ENCODE peak calls at places on chromosomes 1 and 21, in seven cellular contexts. One of them, this sample, is unnamed.

GRCh38 chr1:209642817-209643216 is 9.4 kb downstream of the LAMB3 start:
- DNase-seq in pancreas: no peak
- DNase-seq in HCEC 1CT: no peak
- DNase-seq in midbrain: no peak
- DNase-seq in activated CD4-positive, alpha-beta T cell treated with anti-CD3 and anti-CD28 coated beads, Interleukin-2, amount 50 U/mL, for 1 hour: no peak
- DNase-seq in heart left ventricle: no peak
- DNase-seq in stimulated activated CD4-positive, alpha-beta T cell treated with anti-CD3 and anti-CD28 coated beads, TNF-alpha, amount 100 ng/mL, for 1 hour: no peak
- DNase-seq in this sample: no peak

GRCh38 chr1:168469690-168470089 is 74.1 kb downstream of the XCL2 start:
- DNase-seq in pancreas: peak
- DNase-seq in HCEC 1CT: peak
- DNase-seq in midbrain: no peak
- DNase-seq in activated CD4-positive, alpha-beta T cell treated with anti-CD3 and anti-CD28 coated beads, Interleukin-2, amount 50 U/mL, for 1 hour: peak
- DNase-seq in heart left ventricle: peak
- DNase-seq in stimulated activated CD4-positive, alpha-beta T cell treated with anti-CD3 and anti-CD28 coated beads, TNF-alpha, amount 100 ng/mL, for 1 hour: no peak
- DNase-seq in this sample: peak

GRCh38 chr1:177209357-177209756 is 38.6 kb downstream of the BRINP2 start:
- DNase-seq in pancreas: no peak
- DNase-seq in HCEC 1CT: peak
- DNase-seq in midbrain: peak
- DNase-seq in activated CD4-positive, alpha-beta T cell treated with anti-CD3 and anti-CD28 coated beads, Interleukin-2, amount 50 U/mL, for 1 hour: no peak
- DNase-seq in heart left ventricle: peak
- DNase-seq in stimulated activated CD4-positive, alpha-beta T cell treated with anti-CD3 and anti-CD28 coated beads, TNF-alpha, amount 100 ng/mL, for 1 hour: no peak
- DNase-seq in this sample: peak

GRCh38 chr1:89310505-89310904 is 37.8 kb upstream of the GBP5 start:
- DNase-seq in pancreas: no peak
- DNase-seq in HCEC 1CT: no peak
- DNase-seq in midbrain: no peak
- DNase-seq in activated CD4-positive, alpha-beta T cell treated with anti-CD3 and anti-CD28 coated beads, Interleukin-2, amount 50 U/mL, for 1 hour: no peak
- DNase-seq in heart left ventricle: no peak
- DNase-seq in stimulated activated CD4-positive, alpha-beta T cell treated with anti-CD3 and anti-CD28 coated beads, TNF-alpha, amount 100 ng/mL, for 1 hour: no peak
- DNase-seq in this sample: no peak

GRCh38 chr1:212294983-212295382 is 9.8 kb downstream of the PPP2R5A start:
- DNase-seq in pancreas: no peak
- DNase-seq in HCEC 1CT: no peak
- DNase-seq in midbrain: no peak
- DNase-seq in activated CD4-positive, alpha-beta T cell treated with anti-CD3 and anti-CD28 coated beads, Interleukin-2, amount 50 U/mL, for 1 hour: no peak
- DNase-seq in heart left ventricle: no peak
- DNase-seq in stimulated activated CD4-positive, alpha-beta T cell treated with anti-CD3 and anti-CD28 coated beads, TNF-alpha, amount 100 ng/mL, for 1 hour: no peak
- DNase-seq in this sample: no peak

GRCh38 chr1:21335750-21336168 is 45.5 kb upstream of the ECE1 start:
- DNase-seq in pancreas: peak
- DNase-seq in HCEC 1CT: no peak
- DNase-seq in midbrain: peak
- DNase-seq in activated CD4-positive, alpha-beta T cell treated with anti-CD3 and anti-CD28 coated beads, Interleukin-2, amount 50 U/mL, for 1 hour: no peak
- DNase-seq in heart left ventricle: peak
- DNase-seq in stimulated activated CD4-positive, alpha-beta T cell treated with anti-CD3 and anti-CD28 coated beads, TNF-alpha, amount 100 ng/mL, for 1 hour: no peak
- DNase-seq in this sample: no peak

GRCh38 chr1:8520483-8520966 is 202.6 kb downstream of the SLC45A1 start:
- DNase-seq in pancreas: no peak
- DNase-seq in HCEC 1CT: no peak
- DNase-seq in midbrain: no peak
- DNase-seq in activated CD4-positive, alpha-beta T cell treated with anti-CD3 and anti-CD28 coated beads, Interleukin-2, amount 50 U/mL, for 1 hour: no peak
- DNase-seq in heart left ventricle: no peak
- DNase-seq in stimulated activated CD4-positive, alpha-beta T cell treated with anti-CD3 and anti-CD28 coated beads, TNF-alpha, amount 100 ng/mL, for 1 hour: no peak
- DNase-seq in this sample: no peak

GRCh38 chr1:77605246-77606026 is 77.0 kb downstream of the ZZZ3 start:
- DNase-seq in pancreas: peak
- DNase-seq in HCEC 1CT: peak
- DNase-seq in midbrain: peak
- DNase-seq in activated CD4-positive, alpha-beta T cell treated with anti-CD3 and anti-CD28 coated beads, Interleukin-2, amount 50 U/mL, for 1 hour: no peak
- DNase-seq in heart left ventricle: peak
- DNase-seq in stimulated activated CD4-positive, alpha-beta T cell treated with anti-CD3 and anti-CD28 coated beads, TNF-alpha, amount 100 ng/mL, for 1 hour: no peak
- DNase-seq in this sample: no peak

GRCh38 chr1:203304391-203304918 is 864 bp upstream of the BTG2 start:
- DNase-seq in pancreas: peak
- DNase-seq in HCEC 1CT: no peak
- DNase-seq in midbrain: no peak
- DNase-seq in activated CD4-positive, alpha-beta T cell treated with anti-CD3 and anti-CD28 coated beads, Interleukin-2, amount 50 U/mL, for 1 hour: no peak
- DNase-seq in heart left ventricle: no peak
- DNase-seq in stimulated activated CD4-positive, alpha-beta T cell treated with anti-CD3 and anti-CD28 coated beads, TNF-alpha, amount 100 ng/mL, for 1 hour: no peak
- DNase-seq in this sample: no peak

GRCh38 chr1:10978719-10979118 is 33.7 kb upstream of the TARDBP start:
- DNase-seq in pancreas: no peak
- DNase-seq in HCEC 1CT: no peak
- DNase-seq in midbrain: no peak
- DNase-seq in activated CD4-positive, alpha-beta T cell treated with anti-CD3 and anti-CD28 coated beads, Interleukin-2, amount 50 U/mL, for 1 hour: no peak
- DNase-seq in heart left ventricle: no peak
- DNase-seq in stimulated activated CD4-positive, alpha-beta T cell treated with anti-CD3 and anti-CD28 coated beads, TNF-alpha, amount 100 ng/mL, for 1 hour: no peak
- DNase-seq in this sample: no peak

GRCh38 chr1:97423397-97423796 is 497.4 kb downstream of the DPYD start:
- DNase-seq in pancreas: no peak
- DNase-seq in HCEC 1CT: no peak
- DNase-seq in midbrain: no peak
- DNase-seq in activated CD4-positive, alpha-beta T cell treated with anti-CD3 and anti-CD28 coated beads, Interleukin-2, amount 50 U/mL, for 1 hour: no peak
- DNase-seq in heart left ventricle: no peak
- DNase-seq in stimulated activated CD4-positive, alpha-beta T cell treated with anti-CD3 and anti-CD28 coated beads, TNF-alpha, amount 100 ng/mL, for 1 hour: no peak
- DNase-seq in this sample: peak

GRCh38 chr1:2214541-2215241 is 13.4 kb upstream of the SKI start:
- DNase-seq in pancreas: peak
- DNase-seq in HCEC 1CT: no peak
- DNase-seq in midbrain: peak
- DNase-seq in activated CD4-positive, alpha-beta T cell treated with anti-CD3 and anti-CD28 coated beads, Interleukin-2, amount 50 U/mL, for 1 hour: no peak
- DNase-seq in heart left ventricle: peak
- DNase-seq in stimulated activated CD4-positive, alpha-beta T cell treated with anti-CD3 and anti-CD28 coated beads, TNF-alpha, amount 100 ng/mL, for 1 hour: no peak
- DNase-seq in this sample: no peak

GRCh38 chr1:60281360-60281932 is 207.9 kb upstream of the C1orf87 start:
- DNase-seq in pancreas: peak
- DNase-seq in HCEC 1CT: peak
- DNase-seq in midbrain: peak
- DNase-seq in activated CD4-positive, alpha-beta T cell treated with anti-CD3 and anti-CD28 coated beads, Interleukin-2, amount 50 U/mL, for 1 hour: no peak
- DNase-seq in heart left ventricle: no peak
- DNase-seq in stimulated activated CD4-positive, alpha-beta T cell treated with anti-CD3 and anti-CD28 coated beads, TNF-alpha, amount 100 ng/mL, for 1 hour: no peak
- DNase-seq in this sample: peak

GRCh38 chr1:228983231-228983660 is 248.0 kb downstream of the RHOU start:
- DNase-seq in pancreas: no peak
- DNase-seq in HCEC 1CT: no peak
- DNase-seq in midbrain: no peak
- DNase-seq in activated CD4-positive, alpha-beta T cell treated with anti-CD3 and anti-CD28 coated beads, Interleukin-2, amount 50 U/mL, for 1 hour: no peak
- DNase-seq in heart left ventricle: peak
- DNase-seq in stimulated activated CD4-positive, alpha-beta T cell treated with anti-CD3 and anti-CD28 coated beads, TNF-alpha, amount 100 ng/mL, for 1 hour: no peak
- DNase-seq in this sample: no peak

GRCh38 chr1:51325878-51326755 is 4.2 kb downstream of the TTC39A start:
- DNase-seq in pancreas: no peak
- DNase-seq in HCEC 1CT: no peak
- DNase-seq in midbrain: no peak
- DNase-seq in activated CD4-positive, alpha-beta T cell treated with anti-CD3 and anti-CD28 coated beads, Interleukin-2, amount 50 U/mL, for 1 hour: no peak
- DNase-seq in heart left ventricle: peak
- DNase-seq in stimulated activated CD4-positive, alpha-beta T cell treated with anti-CD3 and anti-CD28 coated beads, TNF-alpha, amount 100 ng/mL, for 1 hour: no peak
- DNase-seq in this sample: no peak

GRCh38 chr1:214464303-214465287 is 86.8 kb downstream of the PTPN14 start:
- DNase-seq in pancreas: no peak
- DNase-seq in HCEC 1CT: no peak
- DNase-seq in midbrain: no peak
- DNase-seq in activated CD4-positive, alpha-beta T cell treated with anti-CD3 and anti-CD28 coated beads, Interleukin-2, amount 50 U/mL, for 1 hour: no peak
- DNase-seq in heart left ventricle: no peak
- DNase-seq in stimulated activated CD4-positive, alpha-beta T cell treated with anti-CD3 and anti-CD28 coated beads, TNF-alpha, amount 100 ng/mL, for 1 hour: no peak
- DNase-seq in this sample: no peak

GRCh38 chr1:87897486-87897885 is 568.8 kb downstream of the LMO4 start:
- DNase-seq in pancreas: no peak
- DNase-seq in HCEC 1CT: no peak
- DNase-seq in midbrain: no peak
- DNase-seq in activated CD4-positive, alpha-beta T cell treated with anti-CD3 and anti-CD28 coated beads, Interleukin-2, amount 50 U/mL, for 1 hour: no peak
- DNase-seq in heart left ventricle: no peak
- DNase-seq in stimulated activated CD4-positive, alpha-beta T cell treated with anti-CD3 and anti-CD28 coated beads, TNF-alpha, amount 100 ng/mL, for 1 hour: no peak
- DNase-seq in this sample: no peak

GRCh38 chr21:45863751-45864150 is 117.8 kb upstream of the COL6A1 start:
- DNase-seq in pancreas: no peak
- DNase-seq in HCEC 1CT: no peak
- DNase-seq in midbrain: no peak
- DNase-seq in activated CD4-positive, alpha-beta T cell treated with anti-CD3 and anti-CD28 coated beads, Interleukin-2, amount 50 U/mL, for 1 hour: no peak
- DNase-seq in heart left ventricle: no peak
- DNase-seq in stimulated activated CD4-positive, alpha-beta T cell treated with anti-CD3 and anti-CD28 coated beads, TNF-alpha, amount 100 ng/mL, for 1 hour: no peak
- DNase-seq in this sample: no peak

GRCh38 chr1:44010935-44011610 is 19.7 kb downstream of the CCDC24 start:
- DNase-seq in pancreas: no peak
- DNase-seq in HCEC 1CT: no peak
- DNase-seq in midbrain: peak
- DNase-seq in activated CD4-positive, alpha-beta T cell treated with anti-CD3 and anti-CD28 coated beads, Interleukin-2, amount 50 U/mL, for 1 hour: no peak
- DNase-seq in heart left ventricle: no peak
- DNase-seq in stimulated activated CD4-positive, alpha-beta T cell treated with anti-CD3 and anti-CD28 coated beads, TNF-alpha, amount 100 ng/mL, for 1 hour: no peak
- DNase-seq in this sample: no peak

GRCh38 chr21:38037416-38037815 is 121.2 kb upstream of the KCNJ6 start:
- DNase-seq in pancreas: no peak
- DNase-seq in HCEC 1CT: no peak
- DNase-seq in midbrain: no peak
- DNase-seq in activated CD4-positive, alpha-beta T cell treated with anti-CD3 and anti-CD28 coated beads, Interleukin-2, amount 50 U/mL, for 1 hour: no peak
- DNase-seq in heart left ventricle: no peak
- DNase-seq in stimulated activated CD4-positive, alpha-beta T cell treated with anti-CD3 and anti-CD28 coated beads, TNF-alpha, amount 100 ng/mL, for 1 hour: no peak
- DNase-seq in this sample: no peak

GRCh38 chr1:9439074-9439761 is 100.0 kb upstream of the SLC25A33 start:
- DNase-seq in pancreas: no peak
- DNase-seq in HCEC 1CT: no peak
- DNase-seq in midbrain: no peak
- DNase-seq in activated CD4-positive, alpha-beta T cell treated with anti-CD3 and anti-CD28 coated beads, Interleukin-2, amount 50 U/mL, for 1 hour: no peak
- DNase-seq in heart left ventricle: no peak
- DNase-seq in stimulated activated CD4-positive, alpha-beta T cell treated with anti-CD3 and anti-CD28 coated beads, TNF-alpha, amount 100 ng/mL, for 1 hour: no peak
- DNase-seq in this sample: no peak

GRCh38 chr1:29211086-29212030 is 19.4 kb downstream of the MECR start:
- DNase-seq in pancreas: no peak
- DNase-seq in HCEC 1CT: no peak
- DNase-seq in midbrain: no peak
- DNase-seq in activated CD4-positive, alpha-beta T cell treated with anti-CD3 and anti-CD28 coated beads, Interleukin-2, amount 50 U/mL, for 1 hour: no peak
- DNase-seq in heart left ventricle: no peak
- DNase-seq in stimulated activated CD4-positive, alpha-beta T cell treated with anti-CD3 and anti-CD28 coated beads, TNF-alpha, amount 100 ng/mL, for 1 hour: no peak
- DNase-seq in this sample: no peak

GRCh38 chr1:33342041-33342723 is 21.3 kb upstream of the A3GALT2 start:
- DNase-seq in pancreas: peak
- DNase-seq in HCEC 1CT: peak
- DNase-seq in midbrain: peak
- DNase-seq in activated CD4-positive, alpha-beta T cell treated with anti-CD3 and anti-CD28 coated beads, Interleukin-2, amount 50 U/mL, for 1 hour: no peak
- DNase-seq in heart left ventricle: no peak
- DNase-seq in stimulated activated CD4-positive, alpha-beta T cell treated with anti-CD3 and anti-CD28 coated beads, TNF-alpha, amount 100 ng/mL, for 1 hour: no peak
- DNase-seq in this sample: peak

GRCh38 chr1:230333590-230334446 is 92.3 kb downstream of the PGBD5 start:
- DNase-seq in pancreas: no peak
- DNase-seq in HCEC 1CT: no peak
- DNase-seq in midbrain: no peak
- DNase-seq in activated CD4-positive, alpha-beta T cell treated with anti-CD3 and anti-CD28 coated beads, Interleukin-2, amount 50 U/mL, for 1 hour: no peak
- DNase-seq in heart left ventricle: no peak
- DNase-seq in stimulated activated CD4-positive, alpha-beta T cell treated with anti-CD3 and anti-CD28 coated beads, TNF-alpha, amount 100 ng/mL, for 1 hour: no peak
- DNase-seq in this sample: no peak

GRCh38 chr21:37157938-37158337 is 84.9 kb downstream of the TTC3 start:
- DNase-seq in pancreas: no peak
- DNase-seq in HCEC 1CT: no peak
- DNase-seq in midbrain: no peak
- DNase-seq in activated CD4-positive, alpha-beta T cell treated with anti-CD3 and anti-CD28 coated beads, Interleukin-2, amount 50 U/mL, for 1 hour: no peak
- DNase-seq in heart left ventricle: no peak
- DNase-seq in stimulated activated CD4-positive, alpha-beta T cell treated with anti-CD3 and anti-CD28 coated beads, TNF-alpha, amount 100 ng/mL, for 1 hour: no peak
- DNase-seq in this sample: no peak

GRCh38 chr1:213123532-213123931 is 72.5 kb downstream of the RPS6KC1 start:
- DNase-seq in pancreas: no peak
- DNase-seq in HCEC 1CT: peak
- DNase-seq in midbrain: no peak
- DNase-seq in activated CD4-positive, alpha-beta T cell treated with anti-CD3 and anti-CD28 coated beads, Interleukin-2, amount 50 U/mL, for 1 hour: no peak
- DNase-seq in heart left ventricle: no peak
- DNase-seq in stimulated activated CD4-positive, alpha-beta T cell treated with anti-CD3 and anti-CD28 coated beads, TNF-alpha, amount 100 ng/mL, for 1 hour: no peak
- DNase-seq in this sample: no peak

GRCh38 chr1:170770254-170770653 is 106.3 kb downstream of the PRRX1 start:
- DNase-seq in pancreas: no peak
- DNase-seq in HCEC 1CT: no peak
- DNase-seq in midbrain: no peak
- DNase-seq in activated CD4-positive, alpha-beta T cell treated with anti-CD3 and anti-CD28 coated beads, Interleukin-2, amount 50 U/mL, for 1 hour: no peak
- DNase-seq in heart left ventricle: no peak
- DNase-seq in stimulated activated CD4-positive, alpha-beta T cell treated with anti-CD3 and anti-CD28 coated beads, TNF-alpha, amount 100 ng/mL, for 1 hour: no peak
- DNase-seq in this sample: no peak

GRCh38 chr1:34407140-34407539 is 230.4 kb downstream of the C1orf94 start:
- DNase-seq in pancreas: no peak
- DNase-seq in HCEC 1CT: no peak
- DNase-seq in midbrain: no peak
- DNase-seq in activated CD4-positive, alpha-beta T cell treated with anti-CD3 and anti-CD28 coated beads, Interleukin-2, amount 50 U/mL, for 1 hour: no peak
- DNase-seq in heart left ventricle: no peak
- DNase-seq in stimulated activated CD4-positive, alpha-beta T cell treated with anti-CD3 and anti-CD28 coated beads, TNF-alpha, amount 100 ng/mL, for 1 hour: no peak
- DNase-seq in this sample: no peak

GRCh38 chr1:227169322-227169721 is 149.0 kb downstream of the CDC42BPA start:
- DNase-seq in pancreas: no peak
- DNase-seq in HCEC 1CT: no peak
- DNase-seq in midbrain: no peak
- DNase-seq in activated CD4-positive, alpha-beta T cell treated with anti-CD3 and anti-CD28 coated beads, Interleukin-2, amount 50 U/mL, for 1 hour: no peak
- DNase-seq in heart left ventricle: no peak
- DNase-seq in stimulated activated CD4-positive, alpha-beta T cell treated with anti-CD3 and anti-CD28 coated beads, TNF-alpha, amount 100 ng/mL, for 1 hour: no peak
- DNase-seq in this sample: no peak

GRCh38 chr21:43864806-43865470 is at the start of gene AGPAT3:
- DNase-seq in pancreas: no peak
- DNase-seq in HCEC 1CT: no peak
- DNase-seq in midbrain: peak
- DNase-seq in activated CD4-positive, alpha-beta T cell treated with anti-CD3 and anti-CD28 coated beads, Interleukin-2, amount 50 U/mL, for 1 hour: peak
- DNase-seq in heart left ventricle: peak
- DNase-seq in stimulated activated CD4-positive, alpha-beta T cell treated with anti-CD3 and anti-CD28 coated beads, TNF-alpha, amount 100 ng/mL, for 1 hour: no peak
- DNase-seq in this sample: no peak

GRCh38 chr1:7220712-7221252 is 435.5 kb downstream of the CAMTA1 start:
- DNase-seq in pancreas: no peak
- DNase-seq in HCEC 1CT: no peak
- DNase-seq in midbrain: no peak
- DNase-seq in activated CD4-positive, alpha-beta T cell treated with anti-CD3 and anti-CD28 coated beads, Interleukin-2, amount 50 U/mL, for 1 hour: no peak
- DNase-seq in heart left ventricle: no peak
- DNase-seq in stimulated activated CD4-positive, alpha-beta T cell treated with anti-CD3 and anti-CD28 coated beads, TNF-alpha, amount 100 ng/mL, for 1 hour: no peak
- DNase-seq in this sample: no peak

GRCh38 chr1:245131026-245131393 is 23.8 kb upstream of the KIF26B start:
- DNase-seq in pancreas: no peak
- DNase-seq in HCEC 1CT: no peak
- DNase-seq in midbrain: no peak
- DNase-seq in activated CD4-positive, alpha-beta T cell treated with anti-CD3 and anti-CD28 coated beads, Interleukin-2, amount 50 U/mL, for 1 hour: no peak
- DNase-seq in heart left ventricle: no peak
- DNase-seq in stimulated activated CD4-positive, alpha-beta T cell treated with anti-CD3 and anti-CD28 coated beads, TNF-alpha, amount 100 ng/mL, for 1 hour: no peak
- DNase-seq in this sample: no peak

GRCh38 chr1:229664133-229664689 is 38.2 kb downstream of the URB2 start:
- DNase-seq in pancreas: no peak
- DNase-seq in HCEC 1CT: peak
- DNase-seq in midbrain: peak
- DNase-seq in activated CD4-positive, alpha-beta T cell treated with anti-CD3 and anti-CD28 coated beads, Interleukin-2, amount 50 U/mL, for 1 hour: peak
- DNase-seq in heart left ventricle: no peak
- DNase-seq in stimulated activated CD4-positive, alpha-beta T cell treated with anti-CD3 and anti-CD28 coated beads, TNF-alpha, amount 100 ng/mL, for 1 hour: peak
- DNase-seq in this sample: no peak

This sample was measured in retina.